ENCODE peak calls at places on chromosome 11, in six cellular contexts. M is IMR-90, X is mesenchymal stem cell, A is H1, H is mesendoderm, E is H9. C is an unnamed sample.

GRCh38 chr11:44766112-44766971 is 39.6 kb downstream of the TSPAN18 start:
- DNase-seq in M (peak; percentile 93), X (peak; percentile 94), A (peak; percentile 38), H (peak; percentile 79), E (peak; percentile 22), C (no peak)

GRCh38 chr11:76665921-76666351 is 4.6 kb downstream of the LRRC32 start:
- DNase-seq in M (no peak), X (no peak), A (no peak), H (no peak), E (peak; percentile 14), C (no peak)

GRCh38 chr11:73308963-73309960 is 1.2 kb downstream of the ARHGEF17 start:
- DNase-seq in M (peak; percentile 96), X (peak; percentile 98), A (peak; percentile 88), H (peak; percentile 97), E (peak; percentile 90), C (peak; percentile 97)

GRCh38 chr11:91041626-91042025 is 818.8 kb upstream of the CHORDC1 start:
- DNase-seq in M (no peak), X (no peak), A (no peak), H (no peak), E (no peak), C (no peak)

GRCh38 chr11:76288166-76288978 is 82.1 kb upstream of the WNT11 start:
- DNase-seq in M (no peak), X (no peak), A (no peak), H (no peak), E (no peak), C (no peak)

GRCh38 chr11:68206211-68206610 is 6.9 kb downstream of the KMT5B start:
- DNase-seq in M (peak; percentile 69), X (peak; percentile 75), A (peak; percentile 52), H (peak; percentile 82), E (peak; percentile 46), C (peak; percentile 88)

GRCh38 chr11:12439615-12440014 is 62.2 kb downstream of the PARVA start:
- DNase-seq in M (no peak), X (no peak), A (no peak), H (peak; percentile 60), E (peak; percentile 70), C (no peak)

GRCh38 chr11:47272706-47273105 is 2.8 kb downstream of the MADD start:
- DNase-seq in M (peak; percentile 30), X (peak; percentile 50), A (no peak), H (no peak), E (no peak), C (no peak)

GRCh38 chr11:32489464-32489863 is 54.1 kb upstream of the WT1 start:
- DNase-seq in M (no peak), X (no peak), A (no peak), H (peak; percentile 48), E (no peak), C (no peak)

GRCh38 chr11:124807660-124808270 is 7.6 kb upstream of the MSANTD2 start:
- DNase-seq in M (no peak), X (no peak), A (no peak), H (no peak), E (no peak), C (no peak)

GRCh38 chr11:130042093-130042591 is 27.6 kb upstream of the APLP2 start:
- DNase-seq in M (peak; percentile 99), X (peak; percentile 89), A (no peak), H (no peak), E (no peak), C (peak; percentile 27)

GRCh38 chr11:28107331-28107725 is 628 bp downstream of the KIF18A start:
- DNase-seq in M (peak; percentile 37), X (peak; percentile 63), A (no peak), H (peak; percentile 53), E (no peak), C (no peak)

GRCh38 chr11:106242723-106243405 is 165.4 kb downstream of the AASDHPPT start:
- DNase-seq in M (no peak), X (peak; percentile 10), A (no peak), H (no peak), E (no peak), C (peak; percentile 59)

GRCh38 chr11:124460459-124460858 is 15.0 kb upstream of the OR8B8 start:
- DNase-seq in M (no peak), X (no peak), A (no peak), H (no peak), E (no peak), C (no peak)

GRCh38 chr11:2206291-2206690 is 34.7 kb upstream of the TH start:
- DNase-seq in M (no peak), X (no peak), A (peak; percentile 33), H (no peak), E (peak; percentile 23), C (no peak)

GRCh38 chr11:76190376-76190775 is 15.9 kb downstream of the WNT11 start:
- DNase-seq in M (peak; percentile 28), X (no peak), A (no peak), H (no peak), E (no peak), C (no peak)

GRCh38 chr11:104897891-104898684 is at the start of gene CASP12:
- DNase-seq in M (peak; percentile 32), X (peak; percentile 72), A (no peak), H (peak; percentile 19), E (no peak), C (no peak)

GRCh38 chr11:41675205-41675604 is 215.8 kb upstream of the LRRC4C start:
- DNase-seq in M (no peak), X (no peak), A (no peak), H (no peak), E (no peak), C (no peak)

GRCh38 chr11:121770933-121771332 is 318.2 kb upstream of the SORL1-AS1 start:
- DNase-seq in M (peak; percentile 17), X (no peak), A (no peak), H (no peak), E (no peak), C (no peak)

GRCh38 chr11:108135845-108136599 is 14.7 kb downstream of the ACAT1 start:
- DNase-seq in M (peak; percentile 10), X (peak; percentile 26), A (no peak), H (no peak), E (no peak), C (peak; percentile 5)

GRCh38 chr11:12963789-12964536 is 45.2 kb upstream of the RASSF10 start:
- DNase-seq in M (peak; percentile 48), X (peak; percentile 65), A (peak; percentile 92), H (peak; percentile 80), E (peak; percentile 83), C (peak; percentile 51)

GRCh38 chr11:15969281-15969680 is 387.1 kb downstream of the SOX6 start:
- DNase-seq in M (peak; percentile 93), X (peak; percentile 89), A (no peak), H (peak; percentile 68), E (no peak), C (peak; percentile 58)

GRCh38 chr11:36672815-36673450 is 74.9 kb upstream of the RAG2 start:
- DNase-seq in M (peak; percentile 58), X (peak; percentile 57), A (no peak), H (peak; percentile 49), E (no peak), C (no peak)

GRCh38 chr11:79076526-79077115 is 364.2 kb downstream of the TENM4 start:
- DNase-seq in M (no peak), X (peak; percentile 46), A (no peak), H (peak; percentile 50), E (no peak), C (peak; percentile 34)

GRCh38 chr11:134562941-134563471 is 151.0 kb upstream of the B3GAT1 start:
- DNase-seq in M (no peak), X (no peak), A (peak; percentile 26), H (no peak), E (no peak), C (no peak)

GRCh38 chr11:120645639-120646038 is 134.1 kb downstream of the GRIK4 start:
- DNase-seq in M (no peak), X (peak; percentile 23), A (peak; percentile 90), H (peak; percentile 83), E (peak; percentile 89), C (no peak)

GRCh38 chr11:132028380-132029240 is 658.2 kb downstream of the NTM start:
- DNase-seq in M (peak; percentile 73), X (peak; percentile 61), A (no peak), H (peak; percentile 72), E (peak; percentile 56), C (peak; percentile 35)

GRCh38 chr11:95257596-95257995 is 26.6 kb upstream of the SESN3 start:
- DNase-seq in M (no peak), X (no peak), A (no peak), H (no peak), E (no peak), C (no peak)
- H3K4ac ChIP-seq in M (no peak overlapping the region), X (no peak overlapping the region), A (no peak overlapping the region), H (no peak overlapping the region), E (no peak overlapping the region), C (no peak overlapping the region)

DNA sequence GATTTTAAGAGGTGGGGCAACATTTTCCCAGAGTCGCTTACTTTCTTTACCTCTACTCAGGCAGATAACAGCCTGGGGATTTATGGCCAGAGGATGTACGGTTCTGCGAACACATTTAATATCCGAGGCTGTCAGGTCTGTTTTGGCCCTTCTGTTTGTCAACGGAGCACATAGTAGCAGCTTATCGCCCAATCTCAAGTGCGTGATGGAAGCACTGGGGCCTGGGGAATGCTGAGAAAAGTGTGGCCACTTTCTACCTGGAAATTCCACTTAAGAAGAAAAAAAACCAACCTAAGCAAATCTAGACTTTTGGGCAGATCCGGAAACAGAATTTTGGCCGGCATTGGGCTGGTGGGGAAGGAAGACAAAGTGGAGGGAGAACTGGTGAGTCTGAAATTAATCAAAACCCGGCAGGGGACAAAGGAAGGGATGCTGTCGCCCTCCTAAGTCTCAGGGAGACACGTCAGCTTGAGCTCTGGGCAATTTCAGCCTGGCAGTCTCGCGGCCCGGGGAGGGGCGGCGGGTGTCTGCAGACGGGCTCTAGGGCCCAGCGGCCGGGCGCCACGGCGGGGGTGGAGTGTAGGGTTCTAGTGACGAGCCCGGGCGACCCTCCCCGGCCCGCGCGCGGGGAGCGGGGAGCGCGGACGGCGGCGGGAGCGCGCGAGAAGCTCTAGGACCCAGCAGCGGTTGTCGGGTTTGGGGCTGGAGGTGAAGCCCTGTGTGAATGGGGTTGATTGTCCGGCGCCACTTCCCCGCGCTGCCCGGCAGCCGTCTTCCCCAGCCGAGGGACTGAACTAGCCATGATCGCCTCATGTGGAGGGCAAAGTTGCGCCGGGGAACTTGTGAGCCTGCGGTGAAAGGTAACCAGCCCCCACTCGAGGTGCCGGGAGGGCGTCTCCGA is at the start of gene AMOTL1:
- DNase-seq in M (peak; percentile 76), X (peak; percentile 93), A (peak; percentile 90), H (peak; percentile 99), E (peak; percentile 92), C (peak; percentile 91)
- H3K4ac ChIP-seq in M (peak within 1 kb of the TSS; percentile 95), X (peak within 1 kb of the TSS; percentile 99), A (no peak within 1 kb of the TSS), H (peak within 1 kb of the TSS; percentile 95), E (no peak within 1 kb of the TSS), C (peak within 1 kb of the TSS; percentile 99)

GRCh38 chr11:64880240-64881001 is 2.0 kb upstream of the EHD1 start:
- DNase-seq in M (no peak), X (peak; percentile 85), A (no peak), H (no peak), E (no peak), C (no peak)

GRCh38 chr11:64879226-64879900 is 942 bp upstream of the EHD1 start:
- DNase-seq in M (no peak), X (peak; percentile 47), A (no peak), H (no peak), E (no peak), C (peak; percentile 39)

GRCh38 chr11:64878223-64878493 is 263 bp downstream of the EHD1 start:
- DNase-seq in M (no peak), X (no peak), A (no peak), H (no peak), E (no peak), C (no peak)

GRCh38 chr11:64877390-64878222 is 815 bp downstream of the EHD1 start:
- DNase-seq in M (no peak), X (no peak), A (no peak), H (no peak), E (no peak), C (peak; percentile 35)

GRCh38 chr11:64878494-64879225 is at the start of gene EHD1:
- DNase-seq in M (peak; percentile 96), X (peak; percentile 97), A (peak; percentile 99), H (peak; percentile 98), E (peak; percentile 98), C (peak; percentile 99)
- H3K4ac ChIP-seq in M (peak within 1 kb of the TSS; percentile 96), X (peak within 1 kb of the TSS; percentile 68), A (peak within 1 kb of the TSS; percentile 73), H (no peak within 1 kb of the TSS), E (no peak within 1 kb of the TSS), C (peak within 1 kb of the TSS; percentile 48)

GRCh38 chr11:93197383-93198220 is at the start of gene SLC36A4:
- DNase-seq in M (peak; percentile 97), X (peak; percentile 98), A (peak; percentile 95), H (peak; percentile 96), E (peak; percentile 96), C (peak; percentile 97)
- H3K4ac ChIP-seq in M (peak within 1 kb of the TSS; percentile 92), X (peak within 1 kb of the TSS; percentile 95), A (peak within 1 kb of the TSS; percentile 54), H (peak within 1 kb of the TSS; percentile 97), E (no peak within 1 kb of the TSS), C (peak within 1 kb of the TSS; percentile 82)

C was measured in trophoblast cell.